ENCODE peak calls at places on chromosomes 11 and 22, in five cellular contexts. X is A172, L is nucleus accumbens, H is neural crest cell, N is GM18507. S is an unnamed sample.

GRCh38 chr11:65829459-65829858 is 4.3 kb upstream of the SNX32 start:
- DNase-seq in X (no peak), L (no peak), H (no peak), N (no peak), S (no peak)

GRCh38 chr11:10878408-10879214 is 20.8 kb upstream of the ZBED5 start:
- DNase-seq in X (peak; percentile 55), L (no peak), H (peak; percentile 11), N (no peak), S (no peak)

GRCh38 chr22:20187777-20188566 is 37.1 kb upstream of the CCDC188 start:
- DNase-seq in X (no peak), L (no peak), H (no peak), N (no peak), S (no peak)

GRCh38 chr11:88508808-88509581 is 171.5 kb upstream of the CTSC start:
- DNase-seq in X (no peak), L (no peak), H (peak; percentile 5), N (peak; percentile 2), S (peak; percentile 57)

GRCh38 chr11:102109896-102110760 is at the start of gene YAP1:
- DNase-seq in X (peak; percentile 62), L (peak; percentile 42), H (peak; percentile 79), N (no peak), S (peak; percentile 91)

GRCh38 chr11:118194835-118195627 is 18.6 kb upstream of the SCN2B start:
- DNase-seq in X (peak; percentile 46), L (no peak), H (no peak), N (no peak), S (no peak)

GRCh38 chr11:94650756-94651155 is 83.6 kb downstream of the PIWIL4 start:
- DNase-seq in X (no peak), L (no peak), H (no peak), N (no peak), S (peak; percentile 28)

GRCh38 chr11:46369458-46370152 is 11.9 kb upstream of the MDK start:
- DNase-seq in X (peak; percentile 98), L (no peak), H (peak; percentile 76), N (no peak), S (peak; percentile 86)

GRCh38 chr11:11810764-11811726 is 30.7 kb upstream of the USP47 start:
- DNase-seq in X (no peak), L (no peak), H (no peak), N (no peak), S (no peak)

GRCh38 chr22:17264321-17265052 is 45.3 kb upstream of the ADA2 start:
- DNase-seq in X (no peak), L (no peak), H (peak; percentile 13), N (no peak), S (peak; percentile 81)

GRCh38 chr11:4665424-4665823 is 21.6 kb downstream of the OR51E1 start:
- DNase-seq in X (no peak), L (no peak), H (no peak), N (no peak), S (no peak)

GRCh38 chr11:34318111-34319037 is 39.4 kb downstream of the ABTB2 start:
- DNase-seq in X (peak; percentile 79), L (no peak), H (no peak), N (no peak), S (no peak)

GRCh38 chr22:37189011-37189466 is 992 bp upstream of the C1QTNF6 start:
- DNase-seq in X (peak; percentile 29), L (no peak), H (no peak), N (no peak), S (no peak)

GRCh38 chr22:27474112-27474571 is 327.4 kb downstream of the MN1 start:
- DNase-seq in X (peak; percentile 41), L (no peak), H (no peak), N (no peak), S (no peak)

GRCh38 chr11:64000026-64000739 is 13.9 kb downstream of the OTUB1 start:
- DNase-seq in X (no peak), L (peak; percentile 68), H (peak; percentile 74), N (peak; percentile 80), S (peak; percentile 86)

GRCh38 chr22:37169412-37169811 is 18.6 kb downstream of the C1QTNF6 start:
- DNase-seq in X (no peak), L (no peak), H (no peak), N (no peak), S (no peak)

GRCh38 chr11:35077709-35078695 is 61.0 kb upstream of the CD44 start:
- DNase-seq in X (peak; percentile 59), L (no peak), H (no peak), N (no peak), S (no peak)

GRCh38 chr11:15903246-15903645 is 453.1 kb downstream of the SOX6 start:
- DNase-seq in X (peak; percentile 8), L (no peak), H (no peak), N (no peak), S (no peak)

GRCh38 chr11:95078526-95078925 is 11.1 kb upstream of the ENDOD1 start:
- DNase-seq in X (no peak), L (no peak), H (no peak), N (no peak), S (no peak)

GRCh38 chr11:134049303-134049702 is 19.6 kb upstream of the JAM3 start:
- DNase-seq in X (no peak), L (no peak), H (no peak), N (no peak), S (no peak)

GRCh38 chr11:113991170-113991569 is 16.3 kb downstream of the HTR3A start:
- DNase-seq in X (peak; percentile 6), L (no peak), H (peak; percentile 65), N (no peak), S (peak; percentile 75)

GRCh38 chr11:64523456-64524187 is 67.4 kb upstream of the SLC22A12 start:
- DNase-seq in X (no peak), L (no peak), H (no peak), N (no peak), S (no peak)

GRCh38 chr22:36026741-36027140 is 1.9 kb downstream of the RBFOX2 start:
- DNase-seq in X (peak; percentile 7), L (no peak), H (no peak), N (no peak), S (no peak)

GRCh38 chr11:113603277-113604059 is 102.6 kb downstream of the TMPRSS5 start:
- DNase-seq in X (no peak), L (peak; percentile 8), H (no peak), N (no peak), S (no peak)

GRCh38 chr11:99171330-99171729 is 150.6 kb downstream of the CNTN5 start:
- DNase-seq in X (no peak), L (no peak), H (no peak), N (no peak), S (no peak)

GRCh38 chr22:27192135-27192900 is 534.9 kb downstream of the MIAT start:
- DNase-seq in X (no peak), L (no peak), H (no peak), N (no peak), S (no peak)

GRCh38 chr11:2933376-2934056 is 4.3 kb upstream of the PHLDA2 start:
- DNase-seq in X (peak; percentile 97), L (no peak), H (no peak), N (no peak), S (no peak)

GRCh38 chr11:33685061-33685460 is 15.6 kb downstream of the C11orf91 start:
- DNase-seq in X (no peak), L (no peak), H (no peak), N (no peak), S (no peak)

GRCh38 chr22:26711205-26711958 is 54.0 kb downstream of the MIAT start:
- DNase-seq in X (no peak), L (no peak), H (no peak), N (no peak), S (no peak)

GRCh38 chr11:111540114-111540920 is at the start of gene LAYN:
- DNase-seq in X (no peak), L (peak; percentile 21), H (peak; percentile 47), N (no peak), S (peak; percentile 77)

GRCh38 chr11:115244758-115245157 is 259.5 kb downstream of the CADM1 start:
- DNase-seq in X (no peak), L (peak; percentile 11), H (no peak), N (no peak), S (no peak)

GRCh38 chr11:32333335-32333991 is 101.9 kb downstream of the WT1 start:
- DNase-seq in X (no peak), L (peak; percentile 16), H (peak; percentile 62), N (no peak), S (peak; percentile 70)

GRCh38 chr11:88300888-88301477 is 36.6 kb downstream of the CTSC start:
- DNase-seq in X (no peak), L (no peak), H (no peak), N (no peak), S (peak; percentile 45)

GRCh38 chr11:45892856-45893255 is 7.4 kb downstream of the MAPK8IP1 start:
- DNase-seq in X (no peak), L (no peak), H (no peak), N (no peak), S (no peak)

GRCh38 chr11:125886997-125887372 is 483 bp upstream of the HYLS1 start:
- DNase-seq in X (no peak), L (peak; percentile 40), H (no peak), N (peak; percentile 22), S (peak; percentile 56)

GRCh38 chr22:40534379-40535188 is 101.9 kb downstream of the MRTFA start:
- DNase-seq in X (peak; percentile 31), L (no peak), H (no peak), N (no peak), S (peak; percentile 20)

GRCh38 chr11:64533501-64533900 is 57.5 kb upstream of the SLC22A12 start:
- DNase-seq in X (no peak), L (no peak), H (no peak), N (no peak), S (no peak)

GRCh38 chr11:67438121-67438902 is 830 bp upstream of the PTPRCAP start:
- DNase-seq in X (no peak), L (no peak), H (no peak), N (peak; percentile 61), S (no peak)

GRCh38 chr22:38715852-38716251 is 10.1 kb downstream of the GTPBP1 start:
- DNase-seq in X (no peak), L (no peak), H (no peak), N (no peak), S (no peak)

GRCh38 chr22:43144949-43145348 is 1.8 kb upstream of the MCAT start:
- DNase-seq in X (no peak), L (no peak), H (no peak), N (no peak), S (no peak)